ENCODE peak calls at places on chromosomes 16 and 17, in eight cellular contexts. X is GM12865; B is effector memory CD4-positive, alpha-beta T cell; H is NCI-H2081; E is CD4-positive, alpha-beta T cell; N is left kidney; J is MCF 10A; M is NB4. R is an unnamed sample.
A peak's percentile ranks its signal among the peaks of the same experiment; 100 is the strongest.

GRCh38 chr17:35210741-35211140 is 16.5 kb upstream of the SLC35G3 start:
- DNase-seq in X (no peak), B (no peak), H (no peak), E (peak; percentile 50), N (no peak), J (no peak), M (no peak), R (no peak)

GRCh38 chr17:10099051-10099571 is 99.3 kb downstream of the GAS7 start:
- DNase-seq in X (no peak), B (no peak), H (no peak), E (no peak), N (no peak), J (no peak), M (peak; percentile 48), R (no peak)

GRCh38 chr17:40343126-40344119 is 21.1 kb downstream of the GJD3 start:
- DNase-seq in X (no peak), B (no peak), H (peak; percentile 76), E (no peak), N (peak; percentile 85), J (no peak), M (peak; percentile 77), R (no peak)

GRCh38 chr17:50661795-50662391 is 27.2 kb downstream of the ABCC3 start:
- DNase-seq in X (peak; percentile 18), B (no peak), H (peak; percentile 36), E (no peak), N (peak; percentile 78), J (peak; percentile 99), M (peak; percentile 64), R (no peak)

GRCh38 chr17:38568274-38568673 is 37.5 kb downstream of the SRCIN1 start:
- DNase-seq in X (no peak), B (no peak), H (peak; percentile 47), E (no peak), N (no peak), J (no peak), M (no peak), R (peak; percentile 65)

GRCh38 chr17:38419508-38419981 is 8.7 kb upstream of the ARHGAP23 start:
- DNase-seq in X (no peak), B (no peak), H (no peak), E (no peak), N (no peak), J (no peak), M (no peak), R (no peak)

GRCh38 chr16:88988980-88989791 is 12.2 kb upstream of the CBFA2T3 start:
- DNase-seq in X (no peak), B (no peak), H (no peak), E (no peak), N (no peak), J (no peak), M (no peak), R (no peak)

GRCh38 chr16:2385441-2385840 is 43.8 kb upstream of the CCNF start:
- DNase-seq in X (no peak), B (no peak), H (no peak), E (no peak), N (no peak), J (no peak), M (no peak), R (no peak)

GRCh38 chr17:42358434-42358833 is 29.8 kb downstream of the STAT3 start:
- DNase-seq in X (no peak), B (no peak), H (no peak), E (no peak), N (no peak), J (no peak), M (no peak), R (no peak)

GRCh38 chr16:12874135-12874534 is 27.3 kb upstream of the SHISA9 start:
- DNase-seq in X (no peak), B (no peak), H (no peak), E (no peak), N (no peak), J (peak; percentile 78), M (no peak), R (no peak)

GRCh38 chr16:3192476-3193019 is 4.5 kb downstream of the OR1F1 start:
- DNase-seq in X (no peak), B (no peak), H (no peak), E (no peak), N (no peak), J (no peak), M (no peak), R (no peak)

GRCh38 chr17:1997587-1998425 is 27.3 kb downstream of the RTN4RL1 start:
- DNase-seq in X (no peak), B (no peak), H (no peak), E (no peak), N (peak; percentile 83), J (no peak), M (no peak), R (no peak)

GRCh38 chr16:69444873-69445517 is 20.6 kb downstream of the CYB5B start:
- DNase-seq in X (no peak), B (no peak), H (no peak), E (no peak), N (no peak), J (no peak), M (peak; percentile 18), R (no peak)

GRCh38 chr16:84973226-84973625 is 38.1 kb downstream of the ZDHHC7 start:
- DNase-seq in X (no peak), B (no peak), H (no peak), E (no peak), N (no peak), J (no peak), M (no peak), R (no peak)

GRCh38 chr16:12613131-12613991 is 190.3 kb downstream of the CPPED1 start:
- DNase-seq in X (peak; percentile 48), B (no peak), H (no peak), E (no peak), N (peak; percentile 45), J (peak; percentile 73), M (peak; percentile 51), R (no peak)

GRCh38 chr16:79212114-79212791 is 388.3 kb downstream of the MAF start:
- DNase-seq in X (no peak), B (no peak), H (no peak), E (no peak), N (no peak), J (no peak), M (no peak), R (no peak)

GRCh38 chr16:89202422-89203215 is 2.3 kb upstream of the SLC22A31 start:
- DNase-seq in X (no peak), B (no peak), H (no peak), E (no peak), N (no peak), J (no peak), M (peak; percentile 76), R (no peak)

GRCh38 chr17:44108440-44109311 is 14.8 kb downstream of the HDAC5 start:
- DNase-seq in X (no peak), B (no peak), H (no peak), E (no peak), N (peak; percentile 56), J (peak; percentile 86), M (no peak), R (no peak)

GRCh38 chr16:11848842-11849241 is 2.5 kb downstream of the RSL1D1 start:
- DNase-seq in X (no peak), B (no peak), H (no peak), E (no peak), N (no peak), J (peak; percentile 59), M (no peak), R (no peak)

GRCh38 chr16:83661656-83662055 is 146.1 kb upstream of the HSBP1 start:
- DNase-seq in X (no peak), B (no peak), H (no peak), E (no peak), N (no peak), J (peak; percentile 73), M (no peak), R (no peak)

GRCh38 chr17:21278304-21279197 is 6.0 kb upstream of the MAP2K3 start:
- DNase-seq in X (peak; percentile 22), B (peak; percentile 42), H (no peak), E (peak; percentile 60), N (no peak), J (peak; percentile 55), M (peak; percentile 30), R (no peak)

GRCh38 chr17:46876353-46876887 is 25.0 kb downstream of the WNT9B start:
- DNase-seq in X (peak; percentile 48), B (no peak), H (peak; percentile 94), E (no peak), N (peak; percentile 63), J (peak; percentile 46), M (no peak), R (peak; percentile 74)

GRCh38 chr16:81746566-81746965 is 32.5 kb upstream of the PLCG2 start:
- DNase-seq in X (no peak), B (no peak), H (no peak), E (no peak), N (no peak), J (no peak), M (no peak), R (no peak)

GRCh38 chr17:6393368-6393952 is 41.5 kb downstream of the AIPL1 start:
- DNase-seq in X (no peak), B (no peak), H (peak; percentile 12), E (no peak), N (peak; percentile 22), J (no peak), M (no peak), R (no peak)

GRCh38 chr17:45319239-45319703 is 2.5 kb upstream of the MAP3K14 start:
- DNase-seq in X (no peak), B (no peak), H (no peak), E (no peak), N (no peak), J (peak; percentile 82), M (peak; percentile 35), R (no peak)

GRCh38 chr17:61574542-61575351 is 16.3 kb downstream of the NACA2 start:
- DNase-seq in X (peak; percentile 6), B (no peak), H (peak; percentile 70), E (no peak), N (peak; percentile 79), J (peak; percentile 53), M (peak; percentile 16), R (peak; percentile 12)

GRCh38 chr17:22703204-22703603 is 1010.9 kb downstream of the KCNJ18 start:
- DNase-seq in X (no peak), B (no peak), H (no peak), E (no peak), N (no peak), J (no peak), M (peak; percentile 48), R (peak; percentile 72)

GRCh38 chr16:27253526-27253930 is 15.0 kb downstream of the NSMCE1 start:
- DNase-seq in X (no peak), B (no peak), H (no peak), E (no peak), N (no peak), J (peak; percentile 69), M (peak; percentile 22), R (no peak)

GRCh38 chr16:89709166-89709565 is 7.7 kb upstream of the SPATA2L start:
- DNase-seq in X (no peak), B (no peak), H (no peak), E (no peak), N (no peak), J (no peak), M (no peak), R (no peak)

GRCh38 chr17:37844158-37844976 is 79.8 kb upstream of the TBC1D3K start:
- DNase-seq in X (peak; percentile 70), B (peak; percentile 5), H (no peak), E (peak; percentile 34), N (peak; percentile 74), J (peak; percentile 56), M (peak; percentile 92), R (peak; percentile 91)

GRCh38 chr17:7475764-7476422 is 3.5 kb downstream of the ZBTB4 start:
- DNase-seq in X (no peak), B (no peak), H (no peak), E (no peak), N (no peak), J (no peak), M (no peak), R (no peak)

GRCh38 chr17:6024576-6024975 is 45.6 kb upstream of the WSCD1 start:
- DNase-seq in X (no peak), B (no peak), H (no peak), E (no peak), N (no peak), J (no peak), M (no peak), R (no peak)